ENCODE peak calls at places on chromosomes 16 and 17, in nine cellular contexts. N is fibroblast of lung, S is A549, Q is lung, Z is pancreas, Y is body of pancreas, H is SK-N-SH, V is endothelial cell of umbilical vein, T is BJ. I is an unnamed sample.

GRCh38 chr17:55764610-55765009 is 13.8 kb downstream of the PCTP start:
- DNase-seq in N (no peak), S (no peak), Q (no peak), Z (no peak), Y (no peak), H (no peak), V (no peak), T (no peak), I (no peak)

GRCh38 chr17:6823011-6823442 is 8.5 kb downstream of the TEKT1 start:
- DNase-seq in N (peak), S (no peak), Q (no peak), Z (no peak), Y (no peak), H (no peak), V (peak), T (no peak), I (peak)

GRCh38 chr17:61091096-61091495 is 308.5 kb upstream of the TBX2 start:
- DNase-seq in N (no peak), S (no peak), Q (no peak), Z (no peak), Y (no peak), H (no peak), V (no peak), T (no peak), I (no peak)

GRCh38 chr16:64269756-64270155 is 852.1 kb downstream of the CDH11 start:
- DNase-seq in N (no peak), S (no peak), Q (no peak), Z (no peak), Y (no peak), H (no peak), V (no peak), T (no peak), I (peak)

GRCh38 chr17:6355196-6355595 is 79.7 kb downstream of the AIPL1 start:
- DNase-seq in N (no peak), S (no peak), Q (no peak), Z (no peak), Y (no peak), H (no peak), V (no peak), T (no peak), I (no peak)

GRCh38 chr16:83138976-83139690 is 512.4 kb downstream of the CDH13 start:
- DNase-seq in N (no peak), S (no peak), Q (no peak), Z (no peak), Y (no peak), H (no peak), V (no peak), T (no peak), I (peak)

GRCh38 chr17:43578699-43579569 is 32.8 kb upstream of the ETV4 start:
- DNase-seq in N (peak), S (no peak), Q (no peak), Z (no peak), Y (no peak), H (peak), V (peak), T (no peak), I (peak)

GRCh38 chr17:61235821-61236197 is 163.8 kb upstream of the TBX2 start:
- DNase-seq in N (peak), S (no peak), Q (no peak), Z (no peak), Y (no peak), H (no peak), V (no peak), T (peak), I (peak)

GRCh38 chr17:82334204-82334621 is 647 bp upstream of the SECTM1 start:
- DNase-seq in N (no peak), S (no peak), Q (no peak), Z (peak), Y (no peak), H (no peak), V (no peak), T (no peak), I (no peak)

GRCh38 chr16:87325480-87325879 is 8.3 kb upstream of the C16orf95 start:
- DNase-seq in N (no peak), S (no peak), Q (no peak), Z (no peak), Y (no peak), H (no peak), V (no peak), T (no peak), I (no peak)

GRCh38 chr16:88979616-88980015 is 2.6 kb upstream of the CBFA2T3 start:
- DNase-seq in N (no peak), S (no peak), Q (no peak), Z (no peak), Y (no peak), H (no peak), V (no peak), T (no peak), I (no peak)
- H3K4me3 ChIP-seq in N (no peak), S (no peak), Q (no peak), Z (no peak), Y (no peak), H (no peak), V (no peak), T (no peak), I (no peak)

DNA sequence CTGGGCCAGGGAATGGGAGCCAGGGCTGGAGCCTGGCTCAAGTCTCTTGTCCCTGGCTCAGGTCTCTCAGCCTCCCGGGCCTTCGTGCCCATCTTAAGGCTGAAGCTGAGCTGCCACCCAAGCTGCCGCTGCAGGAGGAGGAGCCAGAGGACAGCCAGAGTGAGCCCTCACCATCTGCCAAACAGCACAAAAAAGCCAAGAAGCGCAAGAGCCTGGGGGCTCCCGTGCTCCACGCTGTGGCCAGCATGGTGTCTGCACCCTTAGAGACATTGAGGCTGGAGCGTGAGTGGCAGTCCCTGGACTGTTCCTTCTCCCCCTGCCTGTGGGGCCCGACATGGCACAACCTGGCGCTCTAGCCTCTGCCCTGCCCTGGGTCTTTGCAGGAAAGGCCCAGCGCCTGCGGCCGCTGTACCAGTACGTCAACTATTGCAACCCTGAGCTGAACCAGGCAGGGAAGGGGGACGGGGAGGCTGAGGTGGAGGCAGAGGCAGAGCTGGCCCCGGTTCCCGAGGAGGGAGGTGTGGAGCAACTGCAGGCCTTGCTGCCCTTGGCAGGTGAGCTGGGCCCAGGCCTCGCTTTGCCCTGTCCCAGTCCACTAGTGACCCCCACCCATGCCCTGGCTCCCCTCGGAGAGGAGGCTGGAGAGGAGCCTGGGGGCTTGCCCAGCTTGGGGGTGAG is 1.3 kb downstream of the C16orf86 start:
- DNase-seq in N (peak), S (peak), Q (peak), Z (peak), Y (peak), H (peak), V (peak), T (peak), I (peak)
- TF ChIP-seq CTCF in N (peak), S (peak), Q (peak), Z (peak), Y (peak), H (peak), V (peak), T (peak), I (peak)

DNA sequence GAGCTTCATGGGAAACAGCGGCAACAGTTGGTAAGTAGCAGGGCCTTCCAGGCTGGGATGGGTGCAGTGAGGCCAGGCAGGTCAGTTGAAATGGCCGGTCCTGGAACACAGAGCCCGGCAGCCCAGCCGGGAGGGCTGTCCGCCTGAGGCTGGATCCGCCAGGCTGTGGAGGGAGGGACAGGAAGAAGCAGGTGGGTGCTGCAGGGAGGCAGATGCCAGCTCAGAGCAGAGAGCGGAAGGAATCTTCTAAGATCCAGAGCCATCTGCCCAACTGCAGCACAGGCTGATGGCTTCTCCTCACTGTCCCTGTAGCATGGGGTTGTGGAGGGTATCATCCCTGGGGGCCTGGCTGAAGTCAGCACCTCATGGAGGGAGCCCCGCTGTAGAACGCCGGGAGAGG is 609 bp downstream of the RNF112 start:
- DNase-seq in N (no peak), S (no peak), Q (no peak), Z (no peak), Y (no peak), H (peak), V (no peak), T (no peak), I (no peak)
- H3K4me3 ChIP-seq in N (no peak), S (no peak), Q (no peak), Z (no peak), Y (no peak), H (peak), V (no peak), T (no peak), I (no peak)

GRCh38 chr17:81096741-81097133 is 61.8 kb downstream of the BAIAP2 start:
- DNase-seq in N (no peak), S (no peak), Q (no peak), Z (no peak), Y (no peak), H (no peak), V (no peak), T (no peak), I (peak)

GRCh38 chr17:81097943-81098308 is 63.0 kb downstream of the BAIAP2 start:
- DNase-seq in N (peak), S (peak), Q (no peak), Z (no peak), Y (no peak), H (no peak), V (no peak), T (no peak), I (peak)

GRCh38 chr17:81095608-81095888 is 60.6 kb downstream of the BAIAP2 start:
- DNase-seq in N (no peak), S (no peak), Q (no peak), Z (no peak), Y (no peak), H (no peak), V (no peak), T (no peak), I (peak)

GRCh38 chr17:81094744-81095607 is 60.0 kb downstream of the BAIAP2 start:
- DNase-seq in N (peak), S (peak), Q (peak), Z (peak), Y (peak), H (peak), V (peak), T (peak), I (peak)

GRCh38 chr17:81097134-81097942 is 62.4 kb downstream of the BAIAP2 start:
- DNase-seq in N (peak), S (peak), Q (peak), Z (peak), Y (peak), H (peak), V (peak), T (peak), I (peak)
- TF ChIP-seq CTCF in N (peak), S (peak), Q (peak), Z (peak), Y (peak), H (peak), V (peak), T (peak), I (peak)

DNA sequence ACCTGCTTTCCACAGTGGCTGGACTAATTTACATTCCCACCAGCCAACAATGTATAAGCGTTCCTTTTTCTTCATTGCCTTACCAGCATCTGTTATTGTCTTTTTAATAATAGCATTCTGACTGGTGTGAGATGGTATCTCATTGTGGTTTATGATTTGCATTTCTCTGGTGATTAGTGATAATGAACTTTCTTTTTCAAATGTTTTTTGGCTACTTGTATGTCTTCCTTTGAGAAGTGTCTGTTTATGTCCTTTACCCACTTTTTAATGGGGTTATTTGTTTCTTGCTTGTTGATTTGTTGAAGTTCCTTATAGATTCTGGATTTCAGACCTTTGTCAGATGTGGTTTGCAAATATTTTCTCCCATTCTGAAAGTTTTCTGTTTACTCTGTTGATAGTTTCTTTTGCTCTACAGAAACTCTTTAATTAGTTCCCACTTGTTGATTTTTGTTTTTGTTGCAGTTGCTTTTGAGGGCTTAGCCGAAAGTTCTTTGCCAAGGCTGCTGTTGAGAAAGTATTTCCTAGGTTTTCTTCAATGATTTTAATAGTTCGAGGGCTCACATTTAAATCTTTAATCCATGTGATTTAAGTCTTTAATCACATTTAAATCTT is 26.8 kb downstream of the ITGAM start:
- DNase-seq in N (no peak), S (no peak), Q (no peak), Z (no peak), Y (no peak), H (no peak), V (no peak), T (no peak), I (no peak)
- H3K4me3 ChIP-seq in N (no peak), S (no peak), Q (no peak), Z (no peak), Y (no peak), H (no peak), V (no peak), T (no peak), I (no peak)

GRCh38 chr17:67558740-67559380 is 158.9 kb upstream of the NOL11 start:
- DNase-seq in N (no peak), S (no peak), Q (no peak), Z (no peak), Y (peak), H (no peak), V (no peak), T (no peak), I (no peak)

GRCh38 chr17:67557052-67557845 is 160.5 kb upstream of the NOL11 start:
- DNase-seq in N (no peak), S (no peak), Q (no peak), Z (no peak), Y (no peak), H (no peak), V (no peak), T (no peak), I (no peak)

GRCh38 chr17:67557921-67558320 is 159.8 kb upstream of the NOL11 start:
- DNase-seq in N (peak), S (no peak), Q (no peak), Z (no peak), Y (no peak), H (no peak), V (no peak), T (no peak), I (peak)

GRCh38 chr17:67555855-67556254 is 161.9 kb upstream of the NOL11 start:
- DNase-seq in N (no peak), S (no peak), Q (no peak), Z (no peak), Y (no peak), H (no peak), V (no peak), T (no peak), I (no peak)

DNA sequence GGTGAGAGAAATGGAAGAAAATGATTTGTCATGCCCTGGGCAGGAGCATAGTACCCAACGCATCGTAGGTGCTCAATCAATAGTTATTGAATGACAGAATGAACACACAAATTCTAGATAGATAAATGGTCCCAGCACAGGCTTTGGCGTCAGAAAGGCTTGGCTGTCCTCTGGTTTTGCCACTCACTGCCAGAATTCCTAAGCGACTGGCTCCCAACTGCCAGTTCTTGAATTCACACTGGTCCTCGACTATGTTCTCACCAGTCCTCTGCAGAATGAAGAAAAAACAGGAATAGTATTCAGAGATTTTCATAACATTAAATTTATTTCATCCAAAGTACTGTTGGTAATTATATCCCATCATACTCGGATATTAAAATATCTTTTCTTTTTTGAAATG is 163.1 kb upstream of the NOL11 start:
- DNase-seq in N (no peak), S (no peak), Q (no peak), Z (no peak), Y (no peak), H (no peak), V (no peak), T (no peak), I (no peak)
- TF ChIP-seq CTCF in N (no peak), S (no peak), Q (no peak), Z (no peak), Y (no peak), H (no peak), V (no peak), T (no peak), I (no peak)

GRCh38 chr16:74225278-74225677 is 71.3 kb upstream of the PSMD7 start:
- DNase-seq in N (no peak), S (no peak), Q (no peak), Z (no peak), Y (no peak), H (no peak), V (no peak), T (no peak), I (no peak)
- H3K4me3 ChIP-seq in N (no peak), S (no peak), Q (no peak), Z (no peak), Y (no peak), H (no peak), V (no peak), T (no peak), I (no peak)

DNA sequence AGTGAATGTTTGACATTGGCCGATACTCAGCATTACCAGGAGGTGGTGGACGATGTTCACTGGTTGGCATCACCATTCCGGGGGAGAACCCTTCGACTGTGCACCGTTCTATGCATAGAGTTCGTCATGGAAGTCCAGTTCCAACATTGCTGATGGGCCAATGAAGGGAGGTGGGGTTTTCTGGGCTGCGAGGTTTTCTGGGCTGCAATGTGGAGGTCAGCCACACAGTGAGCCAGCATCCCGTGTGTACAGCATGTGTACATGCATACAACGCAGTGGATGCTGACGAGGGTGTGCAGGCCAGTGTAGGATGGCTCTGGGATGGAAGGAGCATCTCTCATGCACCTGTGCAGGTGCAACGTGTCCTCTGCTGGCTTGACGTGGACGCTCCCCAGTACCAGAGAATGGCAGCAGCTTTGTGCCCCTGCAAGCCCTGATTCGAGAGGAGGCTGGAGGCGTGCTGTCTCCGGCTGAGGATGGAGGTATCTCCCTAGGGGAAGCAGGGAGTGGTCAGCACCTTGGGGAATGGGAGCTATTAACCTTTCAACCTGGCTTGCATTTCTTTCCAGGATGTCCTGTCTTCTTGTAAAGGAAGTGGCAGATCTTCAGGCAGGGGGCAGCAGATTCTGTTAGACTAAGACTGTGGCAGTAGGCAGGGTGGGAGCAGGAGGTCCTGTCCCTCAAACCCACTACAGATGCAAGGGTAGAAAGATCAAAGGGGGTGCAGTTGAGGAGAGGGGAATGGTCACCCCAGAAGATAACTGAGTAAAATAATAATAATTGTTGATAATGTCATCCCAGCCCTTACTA is 98.2 kb downstream of the CYLD start:
- DNase-seq in N (no peak), S (no peak), Q (no peak), Z (no peak), Y (no peak), H (no peak), V (no peak), T (no peak), I (no peak)
- TF ChIP-seq CTCF in N (no peak), S (no peak), Q (no peak), Z (no peak), Y (no peak), H (no peak), V (no peak), T (no peak), I (no peak)

GRCh38 chr16:8581923-8582580 is 8.3 kb downstream of the TMEM114 start:
- DNase-seq in N (peak), S (no peak), Q (no peak), Z (no peak), Y (no peak), H (no peak), V (no peak), T (no peak), I (peak)
- H3K4me3 ChIP-seq in N (no peak), S (no peak), Q (no peak), Z (no peak), Y (no peak), H (no peak), V (no peak), T (no peak), I (no peak)

DNA sequence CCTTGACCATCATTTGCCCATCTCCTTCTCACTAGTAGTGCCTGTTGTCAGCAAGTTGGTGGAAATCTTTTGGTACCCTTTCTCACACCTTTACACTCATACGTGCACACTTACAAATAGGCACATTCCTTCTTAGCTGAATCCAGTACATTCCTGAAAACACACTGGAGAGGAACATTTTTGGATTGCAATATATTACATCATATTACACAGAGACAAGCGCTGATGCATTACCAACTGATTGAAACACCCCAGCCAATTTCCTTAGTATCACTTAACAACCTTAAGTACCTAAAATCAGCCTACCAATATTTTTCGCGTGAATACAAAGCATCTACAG is 64.1 kb downstream of the PLCG2 start:
- DNase-seq in N (no peak), S (no peak), Q (no peak), Z (no peak), Y (no peak), H (no peak), V (no peak), T (no peak), I (peak)
- TF ChIP-seq CTCF in N (no peak), S (no peak), Q (no peak), Z (no peak), Y (no peak), H (no peak), V (no peak), T (no peak), I (no peak)